ENCODE peak calls at places on chromosomes 16 and 17, in six cellular contexts. O is SK-N-SH, A is IMR-90, D is K562, J is GM12878, M is HepG2. N is an unnamed sample.

GRCh38 chr16:592518-593306 is 2.8 kb downstream of the RAB40C start:
- DNase-seq in A (no peak), D (no peak), O (no peak), J (no peak), M (peak), N (no peak)

GRCh38 chr16:72138064-72138572 is 33.8 kb downstream of the PMFBP1 start:
- DNase-seq in O (no peak), D (no peak), A (no peak), M (no peak), J (no peak), N (no peak)

GRCh38 chr17:6365187-6365943 is 69.6 kb downstream of the AIPL1 start:
- DNase-seq in M (no peak), O (no peak), D (no peak), A (peak), J (no peak), N (peak)

GRCh38 chr16:67966549-67967182 is 1.8 kb downstream of the SLC12A4 start:
- DNase-seq in J (no peak), A (no peak), O (no peak), D (peak), M (peak), N (peak)

GRCh38 chr17:50697076-50697475 is 10.6 kb downstream of the ANKRD40 start:
- DNase-seq in A (no peak), M (no peak), J (no peak), O (no peak), D (no peak), N (no peak)

GRCh38 chr16:28108590-28109247 is 45.2 kb upstream of the GSG1L start:
- DNase-seq in A (no peak), J (no peak), D (no peak), M (no peak), O (no peak), N (no peak)

GRCh38 chr17:63785556-63785955 is 11.6 kb downstream of the DDX42 start:
- DNase-seq in M (no peak), D (no peak), J (no peak), O (no peak), A (peak), N (no peak)

GRCh38 chr16:35574011-35574410 is 2114.6 kb downstream of the TP53TG3F start:
- DNase-seq in A (no peak), M (no peak), D (no peak), J (no peak), O (peak), N (no peak)

GRCh38 chr17:39927928-39928867 is 666 bp downstream of the LRRC3C start:
- DNase-seq in D (peak), O (peak), A (no peak), M (peak), J (no peak), N (peak)

GRCh38 chr16:81035975-81036750 is 521 bp downstream of the ATMIN start:
- DNase-seq in D (peak), J (no peak), M (peak), O (peak), A (peak), N (peak)

GRCh38 chr17:57939797-57940196 is 15.4 kb downstream of the CUEDC1 start:
- DNase-seq in A (no peak), J (peak), D (peak), M (no peak), O (no peak), N (no peak)

GRCh38 chr17:39757931-39758873 is 20.5 kb downstream of the GRB7 start:
- DNase-seq in J (peak), O (no peak), D (no peak), M (no peak), A (no peak), N (no peak)

GRCh38 chr16:66476328-66477027 is 49.4 kb downstream of the BEAN1 start:
- DNase-seq in O (peak), M (no peak), J (no peak), A (no peak), D (peak), N (peak)

GRCh38 chr16:17567455-17567854 is 96.7 kb upstream of the XYLT1 start:
- DNase-seq in A (no peak), J (no peak), D (no peak), M (no peak), O (no peak), N (no peak)

GRCh38 chr16:27083861-27084261 is 17.1 kb downstream of the C16orf82 start:
- DNase-seq in O (peak), M (no peak), D (peak), A (no peak), J (no peak), N (no peak)

GRCh38 chr17:40480501-40481003 is 20.9 kb downstream of the TNS4 start:
- DNase-seq in J (peak), D (no peak), M (peak), A (no peak), O (no peak), N (peak)

GRCh38 chr16:57607676-57608461 is 20.6 kb upstream of the ADGRG1 start:
- DNase-seq in A (no peak), D (no peak), O (no peak), J (no peak), M (no peak), N (no peak)

GRCh38 chr17:62309381-62309780 is 71.0 kb upstream of the EFCAB3 start:
- DNase-seq in M (no peak), J (no peak), D (no peak), O (no peak), A (no peak), N (no peak)

GRCh38 chr17:40086150-40087044 is 14.0 kb downstream of the NR1D1 start:
- DNase-seq in O (peak), J (no peak), M (peak), D (peak), A (no peak), N (peak)

GRCh38 chr16:67800252-67801046 is 5.9 kb downstream of the RANBP10 start:
- DNase-seq in O (no peak), A (no peak), M (no peak), J (no peak), D (peak), N (no peak)

GRCh38 chr16:88914750-88915368 is 48.4 kb upstream of the PABPN1L start:
- DNase-seq in A (peak), O (no peak), M (no peak), D (no peak), J (no peak), N (no peak)

GRCh38 chr17:21282850-21283249 is 1.7 kb upstream of the MAP2K3 start:
- DNase-seq in A (no peak), J (no peak), M (no peak), D (no peak), O (no peak), N (no peak)

GRCh38 chr16:78177927-78178326 is 78.5 kb downstream of the WWOX start:
- DNase-seq in A (no peak), O (peak), M (peak), D (peak), J (no peak), N (no peak)

GRCh38 chr17:68455756-68456528 is 1.4 kb downstream of the WIPI1 start:
- DNase-seq in J (no peak), D (no peak), O (peak), M (peak), A (peak), N (no peak)

GRCh38 chr17:34726536-34727384 is 147.4 kb downstream of the TMEM132E start:
- DNase-seq in O (peak), A (no peak), M (no peak), J (no peak), D (no peak), N (no peak)

GRCh38 chr17:17506893-17507464 is 10.8 kb upstream of the RASD1 start:
- DNase-seq in A (no peak), O (peak), M (no peak), D (no peak), J (no peak), N (no peak)

GRCh38 chr17:15943971-15944719 is 785 bp upstream of the ADORA2B start:
- DNase-seq in O (no peak), J (no peak), A (no peak), D (no peak), M (no peak), N (no peak)

GRCh38 chr16:80319181-80319580 is 221.6 kb upstream of the DYNLRB2 start:
- DNase-seq in M (no peak), A (no peak), D (no peak), J (no peak), O (no peak), N (no peak)

GRCh38 chr17:3750926-3751325 is 27.2 kb downstream of the HASPIN start:
- DNase-seq in M (no peak), O (no peak), J (no peak), D (no peak), A (no peak), N (no peak)

GRCh38 chr17:29710891-29711418 is 88.2 kb upstream of the CORO6 start:
- DNase-seq in D (peak), O (peak), J (no peak), A (peak), M (peak), N (no peak)

GRCh38 chr16:66660422-66661209 is 35.9 kb downstream of the CMTM4 start:
- DNase-seq in A (peak), D (peak), O (peak), J (no peak), M (peak), N (peak)

GRCh38 chr17:8140413-8141029 is 11.7 kb downstream of the PER1 start:
- DNase-seq in M (no peak), A (no peak), J (no peak), O (peak), D (no peak), N (no peak)

GRCh38 chr16:70789231-70789926 is 11.6 kb downstream of the VAC14 start:
- DNase-seq in O (peak), M (no peak), D (no peak), J (no peak), A (peak), N (peak)

GRCh38 chr16:27539120-27539519 is 10.6 kb downstream of the GTF3C1 start:
- DNase-seq in A (no peak), M (no peak), D (peak), O (no peak), J (no peak), N (no peak)

GRCh38 chr17:80696964-80697363 is 152.3 kb downstream of the RPTOR start:
- DNase-seq in O (no peak), A (no peak), M (no peak), D (no peak), J (no peak), N (no peak)
- TF ChIP-seq SMC3 in O (no peak), A (no peak), M (no peak), D (no peak), J (no peak), N (no peak)

GRCh38 chr17:41647940-41648410 is 23.6 kb upstream of the KRT17 start:
- DNase-seq in O (peak), D (peak), J (no peak), M (peak), A (peak), N (peak)
- TF ChIP-seq RAD21 in O (peak), D (peak), J (peak), M (peak), A (peak), N (peak)

DNA sequence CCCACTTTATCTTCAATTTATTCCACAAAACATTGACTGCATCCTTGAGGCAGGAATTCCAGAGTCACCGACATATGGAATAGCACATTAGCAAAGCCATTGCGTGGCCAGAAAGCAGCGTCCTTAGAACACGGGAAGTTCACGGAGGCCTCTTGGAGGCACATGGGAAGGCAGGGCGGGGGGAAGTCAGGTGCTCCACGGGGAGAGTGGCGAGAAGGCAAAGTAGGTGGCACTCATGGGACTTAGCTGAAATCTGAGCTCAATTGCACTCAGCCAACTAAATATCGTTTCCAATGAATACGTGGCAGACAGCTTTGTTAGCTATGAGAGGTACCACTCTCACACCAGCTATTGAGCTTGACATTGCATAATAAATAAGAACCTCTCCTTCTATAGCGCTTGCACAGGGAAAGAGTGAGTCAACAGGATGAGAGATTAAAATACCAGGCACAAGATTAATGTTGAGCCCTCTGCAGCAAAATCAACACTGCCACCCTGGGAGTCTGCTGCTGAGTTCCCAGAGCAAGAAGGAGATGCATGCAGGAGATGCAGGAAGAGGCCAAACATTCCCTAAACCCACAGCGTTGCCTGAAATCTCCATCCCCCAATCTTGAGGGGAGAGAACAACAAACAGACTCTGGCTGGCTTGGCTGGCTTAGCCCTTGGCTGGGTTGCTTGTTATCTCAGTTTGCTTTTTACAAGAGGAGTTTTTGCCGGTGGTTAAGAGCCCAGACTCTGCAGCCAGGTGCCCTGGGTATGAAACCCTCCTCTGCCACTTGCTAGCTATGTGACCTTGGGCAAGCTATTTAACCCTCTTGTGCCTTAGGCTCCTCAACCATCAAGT is 28.8 kb downstream of the ABCC12 start:
- DNase-seq in D (no peak), O (no peak), M (peak), J (no peak), A (peak), N (peak)
- TF ChIP-seq SMC3 in D (no peak), O (peak), M (no peak), J (no peak), A (peak), N (peak)

GRCh38 chr16:48014349-48015135 is 141.3 kb downstream of the ABCC12 start:
- DNase-seq in O (no peak), A (peak), D (no peak), M (peak), J (no peak), N (peak)
- TF ChIP-seq RAD21 in O (no peak), A (no peak), D (no peak), M (no peak), J (no peak), N (no peak)

GRCh38 chr16:50306287-50306686 is 39.9 kb downstream of the ADCY7 start:
- DNase-seq in O (peak), J (no peak), D (no peak), A (no peak), M (no peak), N (no peak)

GRCh38 chr16:50309156-50309526 is 42.8 kb downstream of the ADCY7 start:
- DNase-seq in M (no peak), D (no peak), A (no peak), J (no peak), O (no peak), N (no peak)

GRCh38 chr16:50309527-50310307 is 43.4 kb downstream of the ADCY7 start:
- DNase-seq in M (peak), J (no peak), A (no peak), D (no peak), O (peak), N (no peak)

GRCh38 chr16:50310308-50311133 is 44.2 kb downstream of the ADCY7 start:
- DNase-seq in M (peak), D (no peak), O (peak), A (no peak), J (no peak), N (no peak)

DNA sequence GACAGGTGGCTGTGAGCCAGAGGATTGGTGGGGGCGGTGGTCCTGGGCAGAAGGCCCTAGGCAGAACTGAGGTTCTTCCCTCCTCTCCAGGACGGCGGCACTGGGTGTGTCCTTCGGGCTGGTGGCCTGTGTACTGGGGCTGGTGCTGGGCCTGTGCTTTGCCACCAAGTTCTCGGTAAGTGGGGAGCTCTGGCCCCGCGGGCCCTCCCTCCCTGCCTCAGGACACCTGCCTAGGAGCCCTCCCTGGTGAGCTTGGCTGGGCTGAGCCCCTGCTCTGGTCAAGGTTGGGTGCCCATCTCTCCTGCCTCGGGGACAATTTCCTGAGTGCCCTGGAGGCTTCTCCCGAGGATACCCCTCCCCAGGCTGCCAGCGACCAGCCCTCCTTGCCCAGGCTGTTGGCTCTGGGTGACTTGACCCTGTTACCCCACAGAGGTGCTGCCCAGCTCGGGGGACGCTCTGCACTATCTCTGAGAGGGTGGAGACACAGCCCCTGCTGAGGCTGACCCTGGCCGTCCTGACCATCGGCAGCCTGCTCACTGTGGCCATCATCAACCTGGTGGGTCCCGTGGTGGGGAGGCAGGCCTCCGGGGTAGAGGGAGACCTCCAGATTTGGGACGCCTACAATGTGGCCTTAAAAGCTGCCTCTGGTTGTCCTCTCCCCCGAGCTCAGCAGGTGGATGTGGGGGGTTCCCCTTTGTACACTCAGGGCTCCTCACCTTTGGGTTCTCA is 42.0 kb downstream of the ADCY7 start:
- DNase-seq in O (peak), A (no peak), D (no peak), M (no peak), J (no peak), N (no peak)
- TF ChIP-seq SMC3 in O (no peak), A (no peak), D (no peak), M (no peak), J (no peak), N (no peak)

DNA sequence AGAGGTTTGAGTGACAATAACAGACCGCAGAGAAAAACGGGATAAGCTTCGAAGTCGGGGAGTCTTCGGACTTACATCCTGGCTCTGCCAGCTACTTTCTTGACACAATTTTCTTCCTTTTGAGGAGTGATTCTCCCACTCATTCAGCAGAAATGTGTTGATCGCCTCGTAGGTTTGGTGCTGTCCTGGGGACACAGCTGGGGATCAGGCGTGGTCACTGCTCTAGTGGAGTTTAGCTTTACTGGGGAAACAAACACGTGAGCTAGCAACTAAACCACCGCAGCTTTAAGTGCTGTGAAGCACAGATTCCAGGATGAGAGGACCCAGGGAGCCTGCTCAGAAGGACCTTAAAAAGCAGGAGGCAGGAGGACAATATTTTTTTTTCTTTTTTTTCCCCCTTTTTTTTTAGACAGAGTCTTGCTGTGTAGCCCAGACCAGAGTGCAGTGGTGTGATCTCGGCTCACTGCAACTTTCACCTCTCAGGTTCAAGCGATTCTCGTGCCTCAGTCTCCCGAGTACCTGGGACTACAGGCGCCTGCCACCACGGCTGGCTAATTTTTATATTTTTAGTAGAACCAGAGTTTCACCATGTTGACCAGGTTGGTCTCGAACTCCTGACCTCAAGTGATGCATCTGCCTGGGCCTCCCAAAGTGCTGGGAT is 858 bp downstream of the NUBP1 start:
- DNase-seq in M (no peak), A (peak), J (no peak), D (peak), O (peak), N (no peak)
- TF ChIP-seq RAD21 in M (no peak), A (no peak), J (no peak), D (no peak), O (no peak), N (no peak)

GRCh38 chr17:1800240-1800639 is 29.5 kb downstream of the SMYD4 start:
- DNase-seq in J (no peak), M (no peak), A (no peak), D (no peak), O (no peak), N (no peak)
- TF ChIP-seq SMC3 in J (no peak), M (no peak), A (no peak), D (no peak), O (no peak), N (no peak)

DNA sequence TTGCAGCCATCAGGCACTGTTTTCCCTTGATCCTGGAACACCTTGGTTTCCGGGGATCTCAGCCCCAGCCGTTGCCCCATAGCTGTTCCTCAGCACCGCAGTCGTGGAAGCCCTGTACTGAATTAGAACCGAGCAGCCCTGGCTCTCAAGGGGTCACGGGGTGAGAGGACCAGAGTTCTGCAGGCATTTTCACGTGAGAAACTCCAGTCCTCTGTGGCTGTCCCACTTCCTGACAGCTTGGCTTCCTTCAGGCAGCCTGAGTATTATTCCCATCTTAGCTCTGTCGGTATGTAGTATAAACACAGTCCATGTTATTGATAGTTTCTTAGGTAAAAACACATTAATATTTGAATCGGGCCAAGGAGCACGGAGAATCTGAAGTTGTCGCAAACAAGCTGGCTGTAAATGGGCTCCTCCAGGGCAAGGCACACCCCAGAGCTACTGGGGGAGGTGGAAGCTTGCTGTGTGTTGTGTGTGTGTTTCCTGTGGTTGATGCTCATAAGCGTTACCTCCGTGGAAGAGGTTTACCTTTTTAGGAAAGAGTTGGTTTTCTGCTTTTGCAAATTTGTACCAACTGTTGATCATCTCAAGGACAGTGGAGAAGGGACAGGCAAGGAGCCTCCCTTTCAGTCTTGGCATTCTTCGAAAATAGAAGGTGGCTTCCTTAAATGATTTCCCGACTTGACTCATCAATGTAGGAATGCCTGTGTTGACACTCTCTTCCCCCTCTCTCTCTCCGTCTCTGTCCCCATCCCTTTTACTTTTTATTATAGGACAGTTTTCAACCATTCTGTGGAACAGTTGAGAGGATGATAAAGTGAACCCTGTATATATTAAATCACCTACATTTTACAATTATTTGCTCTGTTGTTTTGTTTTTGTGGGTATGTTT is 208.9 kb upstream of the CHMP6 start:
- DNase-seq in A (peak), O (no peak), D (no peak), M (no peak), J (no peak), N (peak)
- TF ChIP-seq RAD21 in A (no peak), O (no peak), D (no peak), M (no peak), J (no peak), N (no peak)